ENCODE peak calls at places on chromosome 19, in five cellular contexts. S is endodermal cell, X is EL, Y is cardiac fibroblast, M is AG20443. T is an unnamed sample.

GRCh38 chr19:42091300-42092266 is 15.6 kb downstream of the ZNF574 start:
- DNase-seq in M (peak), S (no peak), X (peak), Y (peak), T (no peak)

GRCh38 chr19:6730153-6730804 is 7.1 kb downstream of the GPR108 start:
- DNase-seq in Y (no peak), X (no peak), M (no peak), S (peak), T (no peak)

GRCh38 chr19:29687244-29687896 is 22.1 kb downstream of the PLEKHF1 start:
- DNase-seq in Y (peak), S (no peak), M (peak), X (peak), T (peak)

GRCh38 chr19:35977446-35978222 is 17.4 kb upstream of the SDHAF1 start:
- DNase-seq in S (peak), Y (no peak), M (no peak), X (no peak), T (no peak)

GRCh38 chr19:18905058-18905456 is 9.1 kb upstream of the CERS1 start:
- DNase-seq in X (no peak), S (no peak), M (no peak), Y (no peak), T (no peak)

GRCh38 chr19:10713317-10713716 is 4.6 kb upstream of the DNM2 start:
- DNase-seq in Y (no peak), X (no peak), M (no peak), S (no peak), T (no peak)

GRCh38 chr19:13070425-13071140 is 32.1 kb downstream of the LYL1 start:
- DNase-seq in X (no peak), S (no peak), Y (no peak), M (no peak), T (no peak)

GRCh38 chr19:34120846-34121639 is 51.3 kb upstream of the LSM14A start:
- DNase-seq in Y (peak), X (peak), M (peak), S (peak), T (no peak)

GRCh38 chr19:16726916-16727315 is 7.3 kb downstream of the NWD1 start:
- DNase-seq in Y (no peak), M (no peak), X (no peak), S (no peak), T (no peak)

GRCh38 chr19:41957838-41958366 is 1.2 kb downstream of the RABAC1 start:
- DNase-seq in S (peak), X (peak), M (peak), Y (peak), T (peak)

GRCh38 chr19:46299695-46300094 is 2.9 kb downstream of the HIF3A start:
- DNase-seq in X (no peak), Y (no peak), S (no peak), M (no peak), T (no peak)

GRCh38 chr19:35348909-35349611 is 1.4 kb downstream of the FFAR1 start:
- DNase-seq in S (peak), X (no peak), Y (no peak), M (no peak), T (no peak)

GRCh38 chr19:41904118-41904870 is 21.3 kb downstream of the ARHGEF1 start:
- DNase-seq in S (no peak), X (no peak), M (no peak), Y (no peak), T (no peak)

GRCh38 chr19:10929402-10929794 is 787 bp downstream of the TIMM29 start:
- DNase-seq in M (peak), Y (no peak), S (no peak), X (no peak), T (no peak)

GRCh38 chr19:49338691-49339363 is 3.6 kb downstream of the CD37 start:
- DNase-seq in Y (peak), M (peak), X (peak), S (peak), T (no peak)

GRCh38 chr19:17121736-17122293 is 46.2 kb downstream of the MYO9B start:
- DNase-seq in S (no peak), X (no peak), Y (peak), M (peak), T (no peak)

GRCh38 chr19:35565016-35565856 is 1.8 kb upstream of the ATP4A start:
- DNase-seq in Y (no peak), S (no peak), X (no peak), M (no peak), T (no peak)

GRCh38 chr19:6005321-6006069 is 27.6 kb upstream of the RANBP3 start:
- DNase-seq in Y (no peak), M (no peak), S (no peak), X (no peak), T (no peak)

GRCh38 chr19:35132254-35132653 is 2.6 kb downstream of the LGI4 start:
- DNase-seq in Y (no peak), S (no peak), M (no peak), X (no peak), T (no peak)

GRCh38 chr19:49151339-49152217 is 3.6 kb downstream of the HRC start:
- DNase-seq in M (peak), S (peak), Y (peak), X (peak), T (no peak)

GRCh38 chr19:43997631-43998290 is 5.0 kb upstream of the ZNF230 start:
- DNase-seq in Y (peak), X (peak), S (peak), M (peak), T (no peak)

GRCh38 chr19:4140237-4140711 is 13.2 kb upstream of the CREB3L3 start:
- DNase-seq in X (peak), Y (peak), S (peak), M (peak), T (peak)

GRCh38 chr19:16872728-16873127 is 16.1 kb upstream of the F2RL3 start:
- DNase-seq in X (no peak), M (no peak), Y (no peak), S (no peak), T (no peak)

GRCh38 chr19:18951721-18952281 is 10.8 kb upstream of the HOMER3 start:
- DNase-seq in Y (peak), M (peak), X (peak), S (no peak), T (peak)

GRCh38 chr19:3981736-3982681 is 3.3 kb downstream of the EEF2 start:
- DNase-seq in Y (no peak), X (no peak), M (peak), S (peak), T (no peak)

GRCh38 chr19:29779921-29780320 is 31.9 kb upstream of the CCNE1 start:
- DNase-seq in M (no peak), X (no peak), S (peak), Y (no peak), T (no peak)

GRCh38 chr19:38386300-38386967 is 1.4 kb downstream of the GGN start:
- DNase-seq in Y (no peak), M (no peak), S (peak), X (no peak), T (no peak)

GRCh38 chr19:1264801-1265610 is 4.1 kb upstream of the CIRBP start:
- DNase-seq in Y (peak), X (peak), S (peak), M (peak), T (no peak)

GRCh38 chr19:21688464-21688863 is 78.9 kb downstream of the ZNF100 start:
- DNase-seq in Y (no peak), X (no peak), S (no peak), M (no peak), T (no peak)

GRCh38 chr19:41367848-41368301 is 3.9 kb upstream of the B9D2 start:
- DNase-seq in X (peak), S (no peak), M (peak), Y (peak), T (peak)

GRCh38 chr19:16836115-16836905 is 7.1 kb downstream of the SIN3B start:
- DNase-seq in Y (no peak), X (no peak), M (no peak), S (peak), T (no peak)

GRCh38 chr19:17011485-17011884 is 15.1 kb downstream of the CPAMD8 start:
- DNase-seq in X (no peak), Y (no peak), M (no peak), S (no peak), T (no peak)

GRCh38 chr19:45973564-45974338 is at the start of gene NOVA2:
- DNase-seq in S (peak), Y (peak), M (peak), X (peak), T (no peak)

GRCh38 chr19:39843919-39844793 is 2.0 kb downstream of the FBL start:
- DNase-seq in M (peak), X (peak), Y (peak), S (no peak), T (no peak)

GRCh38 chr19:51359294-51359693 is 6.9 kb downstream of the ETFB start:
- DNase-seq in M (peak), Y (peak), S (no peak), X (peak), T (no peak)

GRCh38 chr19:31266196-31266595 is 83.0 kb downstream of the TSHZ3 start:
- DNase-seq in Y (no peak), S (no peak), M (no peak), X (no peak), T (no peak)

GRCh38 chr19:32234663-32235217 is 110.7 kb upstream of the ZNF507 start:
- DNase-seq in M (no peak), S (no peak), Y (no peak), X (no peak), T (no peak)

GRCh38 chr19:2215281-2215751 is 20.8 kb downstream of the PLEKHJ1 start:
- DNase-seq in Y (no peak), X (no peak), S (peak), M (no peak), T (no peak)

GRCh38 chr19:33094504-33095067 is 13.6 kb downstream of the GPATCH1 start:
- DNase-seq in M (no peak), Y (no peak), S (no peak), X (no peak), T (no peak)

GRCh38 chr19:16371540-16371986 is 46.9 kb downstream of the KLF2 start:
- DNase-seq in X (no peak), M (no peak), S (no peak), Y (no peak), T (no peak)